ENCODE peak calls at places on chromosomes 3 and 15, in four cellular contexts. K is HTR-8/SVneo; U is left ventricle myocardium superior; T is activated effector memory CD4-positive, alpha-beta T cell treated with Interleukin-2 at 50 U/mL for 16 hours. O is an unnamed sample.

GRCh38 chr15:69760890-69761568 is 308.4 kb downstream of the RPLP1 start:
- DNase-seq in K (peak; percentile 92), U (peak; percentile 34), T (peak; percentile 76), O (peak; percentile 99)

GRCh38 chr3:43773273-43774104 is 82.8 kb downstream of the ABHD5 start:
- DNase-seq in K (no peak), U (peak; percentile 55), T (no peak), O (peak; percentile 60)

GRCh38 chr15:67762610-67763368 is 62.5 kb upstream of the SKOR1 start:
- DNase-seq in K (no peak), U (no peak), T (no peak), O (no peak)

GRCh38 chr3:37588761-37589160 is 272.9 kb upstream of the CTDSPL start:
- DNase-seq in K (no peak), U (no peak), T (no peak), O (no peak)

GRCh38 chr3:49412632-49413337 is 562 bp downstream of the TCTA start:
- DNase-seq in K (no peak), U (no peak), T (no peak), O (no peak)

GRCh38 chr15:59255647-59256380 is 49.2 kb downstream of the LDHAL6B start:
- DNase-seq in K (peak; percentile 7), U (no peak), T (no peak), O (no peak)

GRCh38 chr3:8607285-8608040 is 37.1 kb downstream of the SSUH2 start:
- DNase-seq in K (peak; percentile 68), U (peak; percentile 79), T (no peak), O (peak; percentile 56)

GRCh38 chr15:77599899-77600298 is 32.8 kb downstream of the LINGO1 start:
- DNase-seq in K (peak; percentile 59), U (peak; percentile 62), T (no peak), O (peak; percentile 61)

GRCh38 chr3:125042725-125043406 is 12.9 kb downstream of the HEG1 start:
- DNase-seq in K (no peak), U (peak; percentile 72), T (no peak), O (no peak)

GRCh38 chr3:127235706-127236105 is 42.8 kb downstream of the PRR23E start:
- DNase-seq in K (no peak), U (no peak), T (no peak), O (no peak)

GRCh38 chr15:50794102-50794501 is 28.6 kb upstream of the SPPL2A start:
- DNase-seq in K (no peak), U (no peak), T (no peak), O (no peak)

GRCh38 chr15:57527382-57528091 is 64.2 kb upstream of the MYZAP start:
- DNase-seq in K (peak; percentile 53), U (no peak), T (no peak), O (peak; percentile 86)

GRCh38 chr15:85024003-85024402 is 42.3 kb downstream of the PDE8A start:
- DNase-seq in K (no peak), U (no peak), T (no peak), O (no peak)

GRCh38 chr15:84973492-84974460 is 7.9 kb upstream of the PDE8A start:
- DNase-seq in K (no peak), U (no peak), T (no peak), O (no peak)

GRCh38 chr3:40516201-40516600 is 8.6 kb upstream of the ZNF621 start:
- DNase-seq in K (no peak), U (no peak), T (no peak), O (no peak)

GRCh38 chr3:186044427-186044826 is 64.5 kb downstream of the ETV5 start:
- DNase-seq in K (no peak), U (no peak), T (no peak), O (no peak)

GRCh38 chr3:47227678-47228077 is 54.9 kb downstream of the KIF9 start:
- DNase-seq in K (no peak), U (no peak), T (no peak), O (no peak)

GRCh38 chr15:77840962-77841361 is 208.2 kb upstream of the LINGO1 start:
- DNase-seq in K (peak; percentile 57), U (no peak), T (no peak), O (peak; percentile 80)

GRCh38 chr3:103906304-103906703 is 1460.4 kb upstream of the ALCAM start:
- DNase-seq in K (no peak), U (no peak), T (no peak), O (peak; percentile 19)

GRCh38 chr15:75455424-75455981 is 4.0 kb upstream of the SIN3A start:
- DNase-seq in K (peak; percentile 69), U (peak; percentile 93), T (peak; percentile 83), O (peak; percentile 63)

GRCh38 chr15:71261934-71262333 is 146.7 kb downstream of the THSD4 start:
- DNase-seq in K (no peak), U (no peak), T (no peak), O (no peak)

GRCh38 chr15:79365765-79366164 is 54.9 kb downstream of the TMED3 start:
- DNase-seq in K (no peak), U (no peak), T (no peak), O (no peak)

GRCh38 chr3:62188547-62189375 is 184.6 kb downstream of the FEZF2 start:
- DNase-seq in K (peak; percentile 72), U (peak; percentile 81), T (peak; percentile 27), O (peak; percentile 44)

GRCh38 chr3:116443096-116443793 is 2.0 kb downstream of the LSAMP start:
- DNase-seq in K (no peak), U (no peak), T (no peak), O (no peak)

GRCh38 chr15:100461049-100461448 is 67.7 kb downstream of the CERS3 start:
- DNase-seq in K (no peak), U (no peak), T (no peak), O (no peak)

GRCh38 chr3:9986230-9986725 is 363 bp downstream of the EMC3 start:
- DNase-seq in K (no peak), U (no peak), T (no peak), O (no peak)

GRCh38 chr15:51348688-51349087 is 7.2 kb downstream of the GLDN start:
- DNase-seq in K (no peak), U (no peak), T (no peak), O (peak; percentile 37)

GRCh38 chr15:84681822-84682221 is 23.8 kb upstream of the NMB start:
- DNase-seq in K (no peak), U (no peak), T (peak; percentile 44), O (no peak)

GRCh38 chr15:69590201-69590600 is 137.6 kb downstream of the RPLP1 start:
- DNase-seq in K (no peak), U (no peak), T (no peak), O (no peak)

GRCh38 chr3:20682573-20682972 is 496.6 kb upstream of the SGO1 start:
- DNase-seq in K (no peak), U (no peak), T (no peak), O (no peak)

GRCh38 chr3:38907426-38907825 is 91.4 kb upstream of the SCN10A start:
- DNase-seq in K (no peak), U (no peak), T (no peak), O (no peak)

O was measured in H4.